ENCODE peak calls at places on chromosomes 7 and 10, in ten cellular contexts. One of them, this sample, is unnamed.

GRCh38 chr10:94496010-94496409 is 49.6 kb upstream of the HELLS start:
- DNase-seq in stimulated activated CD4-positive, alpha-beta T cell treated with anti-CD3 and anti-CD28 coated beads, Interleukin-1b, Interleukin-23, amount 100 ng/mL, for 24 hours: no peak
- DNase-seq in RWPE1: no peak
- DNase-seq in GM03348: no peak
- DNase-seq in small intestine: no peak
- DNase-seq in activated CD8-positive, alpha-beta T cell treated with anti-CD3 and anti-CD28 coated beads for 36 hours: no peak
- DNase-seq in brain microvascular endothelial cell: peak
- DNase-seq in Calu3: no peak
- DNase-seq in Right ventricle myocardium superior: no peak
- DNase-seq in fibroblast of the aortic adventitia: peak
- DNase-seq in this sample: no peak

GRCh38 chr7:20238754-20239324 is 21.7 kb upstream of the MACC1 start:
- DNase-seq in stimulated activated CD4-positive, alpha-beta T cell treated with anti-CD3 and anti-CD28 coated beads, Interleukin-1b, Interleukin-23, amount 100 ng/mL, for 24 hours: no peak
- DNase-seq in RWPE1: no peak
- DNase-seq in GM03348: no peak
- DNase-seq in small intestine: peak
- DNase-seq in activated CD8-positive, alpha-beta T cell treated with anti-CD3 and anti-CD28 coated beads for 36 hours: peak
- DNase-seq in brain microvascular endothelial cell: no peak
- DNase-seq in Calu3: no peak
- DNase-seq in Right ventricle myocardium superior: no peak
- DNase-seq in fibroblast of the aortic adventitia: no peak
- DNase-seq in this sample: no peak

GRCh38 chr7:106110885-106111670 is 1.0 kb downstream of the SYPL1 start:
- DNase-seq in stimulated activated CD4-positive, alpha-beta T cell treated with anti-CD3 and anti-CD28 coated beads, Interleukin-1b, Interleukin-23, amount 100 ng/mL, for 24 hours: no peak
- DNase-seq in RWPE1: peak
- DNase-seq in GM03348: peak
- DNase-seq in small intestine: peak
- DNase-seq in activated CD8-positive, alpha-beta T cell treated with anti-CD3 and anti-CD28 coated beads for 36 hours: no peak
- DNase-seq in brain microvascular endothelial cell: peak
- DNase-seq in Calu3: no peak
- DNase-seq in Right ventricle myocardium superior: no peak
- DNase-seq in fibroblast of the aortic adventitia: peak
- DNase-seq in this sample: no peak

GRCh38 chr7:98754041-98754479 is 115.8 kb downstream of the TMEM130 start:
- DNase-seq in stimulated activated CD4-positive, alpha-beta T cell treated with anti-CD3 and anti-CD28 coated beads, Interleukin-1b, Interleukin-23, amount 100 ng/mL, for 24 hours: no peak
- DNase-seq in RWPE1: no peak
- DNase-seq in GM03348: no peak
- DNase-seq in small intestine: no peak
- DNase-seq in activated CD8-positive, alpha-beta T cell treated with anti-CD3 and anti-CD28 coated beads for 36 hours: no peak
- DNase-seq in brain microvascular endothelial cell: no peak
- DNase-seq in Calu3: peak
- DNase-seq in Right ventricle myocardium superior: no peak
- DNase-seq in fibroblast of the aortic adventitia: no peak
- DNase-seq in this sample: no peak

GRCh38 chr10:96089670-96090462 is 40.2 kb upstream of the ZNF518A start:
- DNase-seq in stimulated activated CD4-positive, alpha-beta T cell treated with anti-CD3 and anti-CD28 coated beads, Interleukin-1b, Interleukin-23, amount 100 ng/mL, for 24 hours: peak
- DNase-seq in RWPE1: peak
- DNase-seq in GM03348: peak
- DNase-seq in small intestine: peak
- DNase-seq in activated CD8-positive, alpha-beta T cell treated with anti-CD3 and anti-CD28 coated beads for 36 hours: peak
- DNase-seq in brain microvascular endothelial cell: peak
- DNase-seq in Calu3: peak
- DNase-seq in Right ventricle myocardium superior: peak
- DNase-seq in fibroblast of the aortic adventitia: peak
- DNase-seq in this sample: peak

GRCh38 chr10:32160866-32161265 is 104.6 kb upstream of the KIF5B start:
- DNase-seq in stimulated activated CD4-positive, alpha-beta T cell treated with anti-CD3 and anti-CD28 coated beads, Interleukin-1b, Interleukin-23, amount 100 ng/mL, for 24 hours: no peak
- DNase-seq in RWPE1: no peak
- DNase-seq in GM03348: no peak
- DNase-seq in small intestine: no peak
- DNase-seq in activated CD8-positive, alpha-beta T cell treated with anti-CD3 and anti-CD28 coated beads for 36 hours: no peak
- DNase-seq in brain microvascular endothelial cell: no peak
- DNase-seq in Calu3: no peak
- DNase-seq in Right ventricle myocardium superior: peak
- DNase-seq in fibroblast of the aortic adventitia: peak
- DNase-seq in this sample: no peak

GRCh38 chr7:98617051-98617959 is at the start of gene NPTX2:
- DNase-seq in stimulated activated CD4-positive, alpha-beta T cell treated with anti-CD3 and anti-CD28 coated beads, Interleukin-1b, Interleukin-23, amount 100 ng/mL, for 24 hours: no peak
- DNase-seq in RWPE1: peak
- DNase-seq in GM03348: no peak
- DNase-seq in small intestine: no peak
- DNase-seq in activated CD8-positive, alpha-beta T cell treated with anti-CD3 and anti-CD28 coated beads for 36 hours: peak
- DNase-seq in brain microvascular endothelial cell: no peak
- DNase-seq in Calu3: no peak
- DNase-seq in Right ventricle myocardium superior: peak
- DNase-seq in fibroblast of the aortic adventitia: peak
- DNase-seq in this sample: peak

GRCh38 chr10:85786401-85786899 is 580.1 kb downstream of the GRID1 start:
- DNase-seq in stimulated activated CD4-positive, alpha-beta T cell treated with anti-CD3 and anti-CD28 coated beads, Interleukin-1b, Interleukin-23, amount 100 ng/mL, for 24 hours: no peak
- DNase-seq in RWPE1: no peak
- DNase-seq in GM03348: no peak
- DNase-seq in small intestine: no peak
- DNase-seq in activated CD8-positive, alpha-beta T cell treated with anti-CD3 and anti-CD28 coated beads for 36 hours: peak
- DNase-seq in brain microvascular endothelial cell: no peak
- DNase-seq in Calu3: peak
- DNase-seq in Right ventricle myocardium superior: no peak
- DNase-seq in fibroblast of the aortic adventitia: no peak
- DNase-seq in this sample: no peak

GRCh38 chr7:145718129-145718528 is 398.5 kb upstream of the CNTNAP2 start:
- DNase-seq in stimulated activated CD4-positive, alpha-beta T cell treated with anti-CD3 and anti-CD28 coated beads, Interleukin-1b, Interleukin-23, amount 100 ng/mL, for 24 hours: no peak
- DNase-seq in RWPE1: no peak
- DNase-seq in GM03348: no peak
- DNase-seq in small intestine: no peak
- DNase-seq in activated CD8-positive, alpha-beta T cell treated with anti-CD3 and anti-CD28 coated beads for 36 hours: no peak
- DNase-seq in brain microvascular endothelial cell: no peak
- DNase-seq in Calu3: no peak
- DNase-seq in Right ventricle myocardium superior: no peak
- DNase-seq in fibroblast of the aortic adventitia: no peak
- DNase-seq in this sample: no peak

GRCh38 chr10:135601-136464 is 578 bp downstream of the ZMYND11 start:
- DNase-seq in stimulated activated CD4-positive, alpha-beta T cell treated with anti-CD3 and anti-CD28 coated beads, Interleukin-1b, Interleukin-23, amount 100 ng/mL, for 24 hours: peak
- DNase-seq in RWPE1: peak
- DNase-seq in GM03348: peak
- DNase-seq in small intestine: peak
- DNase-seq in activated CD8-positive, alpha-beta T cell treated with anti-CD3 and anti-CD28 coated beads for 36 hours: peak
- DNase-seq in brain microvascular endothelial cell: peak
- DNase-seq in Calu3: peak
- DNase-seq in Right ventricle myocardium superior: peak
- DNase-seq in fibroblast of the aortic adventitia: peak
- DNase-seq in this sample: peak

GRCh38 chr10:75398630-75399460 is 2.7 kb downstream of the ZNF503 start:
- DNase-seq in stimulated activated CD4-positive, alpha-beta T cell treated with anti-CD3 and anti-CD28 coated beads, Interleukin-1b, Interleukin-23, amount 100 ng/mL, for 24 hours: no peak
- DNase-seq in RWPE1: no peak
- DNase-seq in GM03348: peak
- DNase-seq in small intestine: peak
- DNase-seq in activated CD8-positive, alpha-beta T cell treated with anti-CD3 and anti-CD28 coated beads for 36 hours: no peak
- DNase-seq in brain microvascular endothelial cell: no peak
- DNase-seq in Calu3: no peak
- DNase-seq in Right ventricle myocardium superior: peak
- DNase-seq in fibroblast of the aortic adventitia: peak
- DNase-seq in this sample: no peak

GRCh38 chr7:31497501-31497900 is 16.4 kb upstream of the ITPRID1 start:
- DNase-seq in stimulated activated CD4-positive, alpha-beta T cell treated with anti-CD3 and anti-CD28 coated beads, Interleukin-1b, Interleukin-23, amount 100 ng/mL, for 24 hours: no peak
- DNase-seq in RWPE1: no peak
- DNase-seq in GM03348: no peak
- DNase-seq in small intestine: peak
- DNase-seq in activated CD8-positive, alpha-beta T cell treated with anti-CD3 and anti-CD28 coated beads for 36 hours: no peak
- DNase-seq in brain microvascular endothelial cell: no peak
- DNase-seq in Calu3: no peak
- DNase-seq in Right ventricle myocardium superior: no peak
- DNase-seq in fibroblast of the aortic adventitia: no peak
- DNase-seq in this sample: no peak

GRCh38 chr10:31025142-31025541 is 6.5 kb downstream of the ZNF438 start:
- DNase-seq in stimulated activated CD4-positive, alpha-beta T cell treated with anti-CD3 and anti-CD28 coated beads, Interleukin-1b, Interleukin-23, amount 100 ng/mL, for 24 hours: no peak
- DNase-seq in RWPE1: no peak
- DNase-seq in GM03348: no peak
- DNase-seq in small intestine: no peak
- DNase-seq in activated CD8-positive, alpha-beta T cell treated with anti-CD3 and anti-CD28 coated beads for 36 hours: no peak
- DNase-seq in brain microvascular endothelial cell: no peak
- DNase-seq in Calu3: no peak
- DNase-seq in Right ventricle myocardium superior: no peak
- DNase-seq in fibroblast of the aortic adventitia: no peak
- DNase-seq in this sample: no peak

GRCh38 chr10:44971419-44971818 is 7.2 kb downstream of the DEPP1 start:
- DNase-seq in stimulated activated CD4-positive, alpha-beta T cell treated with anti-CD3 and anti-CD28 coated beads, Interleukin-1b, Interleukin-23, amount 100 ng/mL, for 24 hours: no peak
- DNase-seq in RWPE1: no peak
- DNase-seq in GM03348: no peak
- DNase-seq in small intestine: no peak
- DNase-seq in activated CD8-positive, alpha-beta T cell treated with anti-CD3 and anti-CD28 coated beads for 36 hours: no peak
- DNase-seq in brain microvascular endothelial cell: no peak
- DNase-seq in Calu3: no peak
- DNase-seq in Right ventricle myocardium superior: no peak
- DNase-seq in fibroblast of the aortic adventitia: no peak
- DNase-seq in this sample: no peak

GRCh38 chr7:68444042-68444441 is 1154.2 kb upstream of the AUTS2 start:
- DNase-seq in stimulated activated CD4-positive, alpha-beta T cell treated with anti-CD3 and anti-CD28 coated beads, Interleukin-1b, Interleukin-23, amount 100 ng/mL, for 24 hours: no peak
- DNase-seq in RWPE1: no peak
- DNase-seq in GM03348: no peak
- DNase-seq in small intestine: no peak
- DNase-seq in activated CD8-positive, alpha-beta T cell treated with anti-CD3 and anti-CD28 coated beads for 36 hours: no peak
- DNase-seq in brain microvascular endothelial cell: no peak
- DNase-seq in Calu3: no peak
- DNase-seq in Right ventricle myocardium superior: no peak
- DNase-seq in fibroblast of the aortic adventitia: no peak
- DNase-seq in this sample: no peak

GRCh38 chr10:70540089-70540788 is 61.7 kb downstream of the PALD1 start:
- DNase-seq in stimulated activated CD4-positive, alpha-beta T cell treated with anti-CD3 and anti-CD28 coated beads, Interleukin-1b, Interleukin-23, amount 100 ng/mL, for 24 hours: no peak
- DNase-seq in RWPE1: peak
- DNase-seq in GM03348: peak
- DNase-seq in small intestine: no peak
- DNase-seq in activated CD8-positive, alpha-beta T cell treated with anti-CD3 and anti-CD28 coated beads for 36 hours: peak
- DNase-seq in brain microvascular endothelial cell: no peak
- DNase-seq in Calu3: peak
- DNase-seq in Right ventricle myocardium superior: peak
- DNase-seq in fibroblast of the aortic adventitia: peak
- DNase-seq in this sample: no peak

GRCh38 chr7:116234517-116235200 is 24.3 kb downstream of the TES start:
- DNase-seq in stimulated activated CD4-positive, alpha-beta T cell treated with anti-CD3 and anti-CD28 coated beads, Interleukin-1b, Interleukin-23, amount 100 ng/mL, for 24 hours: no peak
- DNase-seq in RWPE1: no peak
- DNase-seq in GM03348: no peak
- DNase-seq in small intestine: no peak
- DNase-seq in activated CD8-positive, alpha-beta T cell treated with anti-CD3 and anti-CD28 coated beads for 36 hours: no peak
- DNase-seq in brain microvascular endothelial cell: no peak
- DNase-seq in Calu3: no peak
- DNase-seq in Right ventricle myocardium superior: no peak
- DNase-seq in fibroblast of the aortic adventitia: no peak
- DNase-seq in this sample: no peak

GRCh38 chr7:117479480-117480224 is at the start of gene CFTR:
- DNase-seq in stimulated activated CD4-positive, alpha-beta T cell treated with anti-CD3 and anti-CD28 coated beads, Interleukin-1b, Interleukin-23, amount 100 ng/mL, for 24 hours: no peak
- DNase-seq in RWPE1: no peak
- DNase-seq in GM03348: peak
- DNase-seq in small intestine: peak
- DNase-seq in activated CD8-positive, alpha-beta T cell treated with anti-CD3 and anti-CD28 coated beads for 36 hours: no peak
- DNase-seq in brain microvascular endothelial cell: no peak
- DNase-seq in Calu3: peak
- DNase-seq in Right ventricle myocardium superior: peak
- DNase-seq in fibroblast of the aortic adventitia: no peak
- DNase-seq in this sample: no peak

This sample was measured in NCI-H446.